ENCODE peak calls at places on chromosomes 12 and 14, in six cellular contexts. One of them, this sample, is unnamed.

GRCh38 chr14:85909581-85909980 is 379.6 kb downstream of the FLRT2 start:
- DNase-seq in endothelial cell: no peak
- DNase-seq in amniotic stem cell: no peak
- DNase-seq in stimulated activated CD4-positive, alpha-beta T cell treated with anti-CD3 and anti-CD28 coated beads, Interleukin-12 subunit alpha, Interleukin-12 subunit beta, amount 100 ng/mL, for 48 hours: no peak
- DNase-seq in effector memory CD4-positive, alpha-beta T cell: no peak
- DNase-seq in upper lobe of right lung: no peak
- DNase-seq in this sample: no peak

GRCh38 chr12:16163891-16164290 is 113.6 kb downstream of the SLC15A5 start:
- DNase-seq in endothelial cell: no peak
- DNase-seq in amniotic stem cell: no peak
- DNase-seq in stimulated activated CD4-positive, alpha-beta T cell treated with anti-CD3 and anti-CD28 coated beads, Interleukin-12 subunit alpha, Interleukin-12 subunit beta, amount 100 ng/mL, for 48 hours: no peak
- DNase-seq in effector memory CD4-positive, alpha-beta T cell: no peak
- DNase-seq in upper lobe of right lung: no peak
- DNase-seq in this sample: no peak

GRCh38 chr14:95046711-95047681 is 110.3 kb downstream of the DICER1 start:
- DNase-seq in endothelial cell: no peak
- DNase-seq in amniotic stem cell: no peak
- DNase-seq in stimulated activated CD4-positive, alpha-beta T cell treated with anti-CD3 and anti-CD28 coated beads, Interleukin-12 subunit alpha, Interleukin-12 subunit beta, amount 100 ng/mL, for 48 hours: no peak
- DNase-seq in effector memory CD4-positive, alpha-beta T cell: no peak
- DNase-seq in upper lobe of right lung: peak
- DNase-seq in this sample: no peak

GRCh38 chr12:6336859-6337744 is 4.8 kb downstream of the TNFRSF1A start:
- DNase-seq in endothelial cell: no peak
- DNase-seq in amniotic stem cell: no peak
- DNase-seq in stimulated activated CD4-positive, alpha-beta T cell treated with anti-CD3 and anti-CD28 coated beads, Interleukin-12 subunit alpha, Interleukin-12 subunit beta, amount 100 ng/mL, for 48 hours: no peak
- DNase-seq in effector memory CD4-positive, alpha-beta T cell: peak
- DNase-seq in upper lobe of right lung: peak
- DNase-seq in this sample: no peak

GRCh38 chr12:121294151-121294889 is 2.2 kb downstream of the CAMKK2 start:
- DNase-seq in endothelial cell: no peak
- DNase-seq in amniotic stem cell: no peak
- DNase-seq in stimulated activated CD4-positive, alpha-beta T cell treated with anti-CD3 and anti-CD28 coated beads, Interleukin-12 subunit alpha, Interleukin-12 subunit beta, amount 100 ng/mL, for 48 hours: no peak
- DNase-seq in effector memory CD4-positive, alpha-beta T cell: no peak
- DNase-seq in upper lobe of right lung: peak
- DNase-seq in this sample: no peak

GRCh38 chr14:54722791-54723432 is 156.0 kb downstream of the SAMD4A start:
- DNase-seq in endothelial cell: no peak
- DNase-seq in amniotic stem cell: no peak
- DNase-seq in stimulated activated CD4-positive, alpha-beta T cell treated with anti-CD3 and anti-CD28 coated beads, Interleukin-12 subunit alpha, Interleukin-12 subunit beta, amount 100 ng/mL, for 48 hours: no peak
- DNase-seq in effector memory CD4-positive, alpha-beta T cell: no peak
- DNase-seq in upper lobe of right lung: no peak
- DNase-seq in this sample: no peak

GRCh38 chr12:57240926-57241555 is 9.9 kb downstream of the STAC3 start:
- DNase-seq in endothelial cell: peak
- DNase-seq in amniotic stem cell: no peak
- DNase-seq in stimulated activated CD4-positive, alpha-beta T cell treated with anti-CD3 and anti-CD28 coated beads, Interleukin-12 subunit alpha, Interleukin-12 subunit beta, amount 100 ng/mL, for 48 hours: no peak
- DNase-seq in effector memory CD4-positive, alpha-beta T cell: no peak
- DNase-seq in upper lobe of right lung: peak
- DNase-seq in this sample: no peak

GRCh38 chr14:103031956-103032355 is 25.4 kb downstream of the CDC42BPB start:
- DNase-seq in endothelial cell: peak
- DNase-seq in amniotic stem cell: no peak
- DNase-seq in stimulated activated CD4-positive, alpha-beta T cell treated with anti-CD3 and anti-CD28 coated beads, Interleukin-12 subunit alpha, Interleukin-12 subunit beta, amount 100 ng/mL, for 48 hours: no peak
- DNase-seq in effector memory CD4-positive, alpha-beta T cell: no peak
- DNase-seq in upper lobe of right lung: no peak
- DNase-seq in this sample: no peak

GRCh38 chr12:29402437-29402836 is 21.5 kb upstream of the ERGIC2 start:
- DNase-seq in endothelial cell: no peak
- DNase-seq in amniotic stem cell: no peak
- DNase-seq in stimulated activated CD4-positive, alpha-beta T cell treated with anti-CD3 and anti-CD28 coated beads, Interleukin-12 subunit alpha, Interleukin-12 subunit beta, amount 100 ng/mL, for 48 hours: no peak
- DNase-seq in effector memory CD4-positive, alpha-beta T cell: no peak
- DNase-seq in upper lobe of right lung: no peak
- DNase-seq in this sample: no peak

GRCh38 chr14:79871164-79871563 is 340.1 kb downstream of the DIO2 start:
- DNase-seq in endothelial cell: no peak
- DNase-seq in amniotic stem cell: no peak
- DNase-seq in stimulated activated CD4-positive, alpha-beta T cell treated with anti-CD3 and anti-CD28 coated beads, Interleukin-12 subunit alpha, Interleukin-12 subunit beta, amount 100 ng/mL, for 48 hours: no peak
- DNase-seq in effector memory CD4-positive, alpha-beta T cell: no peak
- DNase-seq in upper lobe of right lung: no peak
- DNase-seq in this sample: no peak